ENCODE peak calls at places on chromosomes 16 and 17, in eight cellular contexts. N, C, M, H, I, E, X and P are unnamed samples.

GRCh38 chr17:74080936-74081335 is 122.5 kb upstream of the RPL38 start:
- DNase-seq in N (no peak), C (no peak), M (no peak), H (no peak), I (no peak), E (no peak), X (no peak), P (no peak)

GRCh38 chr17:56319531-56319930 is 166.3 kb downstream of the ANKFN1 start:
- DNase-seq in N (peak), C (peak), M (peak), H (peak), I (peak), E (no peak), X (peak), P (no peak)

GRCh38 chr16:75593825-75594820 is 27.9 kb downstream of the GABARAPL2 start:
- DNase-seq in N (peak), C (no peak), M (peak), H (no peak), I (peak), E (no peak), X (no peak), P (no peak)

GRCh38 chr17:58541249-58541648 is 26.8 kb upstream of the MTMR4 start:
- DNase-seq in N (no peak), C (no peak), M (no peak), H (no peak), I (peak), E (no peak), X (no peak), P (no peak)

GRCh38 chr17:29719469-29719868 is 96.8 kb upstream of the CORO6 start:
- DNase-seq in N (no peak), C (no peak), M (no peak), H (no peak), I (no peak), E (no peak), X (no peak), P (no peak)

GRCh38 chr17:77591231-77591785 is 367.2 kb upstream of the TNRC6C start:
- DNase-seq in N (no peak), C (no peak), M (no peak), H (no peak), I (no peak), E (no peak), X (no peak), P (no peak)

GRCh38 chr16:85455534-85455933 is 157.6 kb upstream of the GSE1 start:
- DNase-seq in N (no peak), C (no peak), M (no peak), H (no peak), I (no peak), E (no peak), X (no peak), P (no peak)

GRCh38 chr16:57123216-57123968 is 31.0 kb downstream of the CPNE2 start:
- DNase-seq in N (no peak), C (no peak), M (no peak), H (no peak), I (no peak), E (no peak), X (no peak), P (no peak)

GRCh38 chr17:16258916-16259315 is 41.9 kb downstream of the PIGL start:
- DNase-seq in N (no peak), C (no peak), M (no peak), H (no peak), I (no peak), E (no peak), X (no peak), P (no peak)

GRCh38 chr17:79840204-79840988 is 1.2 kb upstream of the CBX4 start:
- DNase-seq in N (no peak), C (no peak), M (no peak), H (no peak), I (no peak), E (no peak), X (no peak), P (no peak)

GRCh38 chr17:55577687-55578086 is 66.4 kb upstream of the SMIM36 start:
- DNase-seq in N (no peak), C (no peak), M (no peak), H (no peak), I (no peak), E (no peak), X (no peak), P (no peak)